ENCODE peak calls at places on chromosomes 12 and 14, in four cellular contexts. U is astrocyte of the cerebellum, T is neural progenitor cell, N is endothelial cell. I is an unnamed sample.

GRCh38 chr12:113422030-113422900 is at the start of gene SDSL:
- DNase-seq in T (peak), U (no peak), N (no peak), I (peak)

GRCh38 chr12:63816031-63816430 is 28.5 kb upstream of the SRGAP1 start:
- DNase-seq in N (no peak), T (no peak), U (no peak), I (no peak)

GRCh38 chr12:99476956-99477355 is 170.6 kb upstream of the GARIN6 start:
- DNase-seq in N (no peak), T (no peak), U (no peak), I (no peak)

GRCh38 chr14:61080591-61081010 is 99.6 kb downstream of the SLC38A6 start:
- DNase-seq in N (no peak), T (no peak), U (peak), I (peak)

GRCh38 chr14:69054030-69054429 is 74.9 kb upstream of the ACTN1 start:
- DNase-seq in N (no peak), T (no peak), U (no peak), I (no peak)

GRCh38 chr12:108381793-108382436 is 42.8 kb upstream of the CMKLR1 start:
- DNase-seq in N (peak), U (no peak), T (peak), I (no peak)

GRCh38 chr12:112126916-112127315 is 1.6 kb downstream of the TRAFD1 start:
- DNase-seq in U (no peak), T (no peak), N (no peak), I (no peak)

GRCh38 chr14:62162998-62163589 is 400.9 kb downstream of the SNAPC1 start:
- DNase-seq in U (peak), N (peak), T (peak), I (peak)

GRCh38 chr14:90968025-90968424 is 92.4 kb downstream of the RPS6KA5 start:
- DNase-seq in N (no peak), T (no peak), U (no peak), I (no peak)

GRCh38 chr12:50242751-50243191 is 40.5 kb downstream of the LIMA1 start:
- DNase-seq in U (no peak), T (no peak), N (no peak), I (no peak)

GRCh38 chr12:105831372-105831771 is 307.4 kb downstream of the NUAK1 start:
- DNase-seq in N (no peak), U (no peak), T (peak), I (no peak)

GRCh38 chr14:103073367-103073875 is 10.6 kb upstream of the LBHD2 start:
- DNase-seq in T (no peak), N (no peak), U (no peak), I (no peak)

GRCh38 chr12:8564656-8565055 is 24.0 kb upstream of the CLEC4E start:
- DNase-seq in N (no peak), T (peak), U (no peak), I (no peak)

GRCh38 chr14:49497725-49498348 is 88.3 kb downstream of the RPS29 start:
- DNase-seq in N (peak), U (peak), T (peak), I (peak)

GRCh38 chr14:57846631-57847030 is 19.3 kb downstream of the SLC35F4 start:
- DNase-seq in T (no peak), U (no peak), N (no peak), I (no peak)

GRCh38 chr14:57848786-57849185 is 17.1 kb downstream of the SLC35F4 start:
- DNase-seq in N (no peak), U (no peak), T (no peak), I (no peak)

GRCh38 chr14:57848353-57848752 is 17.5 kb downstream of the SLC35F4 start:
- DNase-seq in N (no peak), U (no peak), T (no peak), I (no peak)

GRCh38 chr14:57847096-57847495 is 18.8 kb downstream of the SLC35F4 start:
- DNase-seq in T (no peak), N (no peak), U (no peak), I (no peak)

DNA sequence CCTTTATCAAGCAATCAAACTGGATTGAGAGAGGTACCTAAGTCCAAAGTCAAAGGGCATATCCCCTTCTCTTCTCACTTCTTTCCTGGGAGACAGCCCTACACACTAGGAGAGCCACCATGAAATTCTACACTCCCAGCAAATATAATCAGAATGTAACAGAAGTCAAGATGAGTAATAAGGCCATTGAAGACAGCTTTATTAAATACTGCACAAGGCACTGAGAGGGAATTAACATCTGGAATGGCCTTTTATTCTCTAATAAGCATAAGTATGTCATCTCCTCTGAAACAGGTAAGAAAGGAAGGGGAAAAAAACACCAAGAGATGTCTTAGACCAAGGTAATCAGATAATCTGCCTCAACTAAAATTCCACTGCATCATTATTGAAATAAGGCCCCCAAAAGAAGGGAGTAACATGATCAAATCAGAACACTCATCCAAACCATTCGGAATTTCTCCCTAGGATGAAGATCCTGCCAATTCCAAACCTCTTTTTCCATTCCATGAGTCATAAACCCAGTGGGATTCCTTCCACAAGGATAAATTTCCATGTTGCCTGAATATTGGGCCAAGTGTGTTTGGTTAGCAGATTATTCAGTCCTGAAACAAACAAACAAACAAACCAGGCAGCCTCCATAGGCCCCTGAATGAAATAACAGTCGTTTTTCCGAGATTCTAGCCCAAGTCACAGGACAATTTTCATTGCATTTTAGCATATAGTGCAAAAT is 19.9 kb downstream of the SLC35F4 start:
- DNase-seq in N (no peak), T (no peak), U (peak), I (no peak)
- TF ChIP-seq CTCF in N (no peak), T (no peak), U (no peak), I (no peak)

DNA sequence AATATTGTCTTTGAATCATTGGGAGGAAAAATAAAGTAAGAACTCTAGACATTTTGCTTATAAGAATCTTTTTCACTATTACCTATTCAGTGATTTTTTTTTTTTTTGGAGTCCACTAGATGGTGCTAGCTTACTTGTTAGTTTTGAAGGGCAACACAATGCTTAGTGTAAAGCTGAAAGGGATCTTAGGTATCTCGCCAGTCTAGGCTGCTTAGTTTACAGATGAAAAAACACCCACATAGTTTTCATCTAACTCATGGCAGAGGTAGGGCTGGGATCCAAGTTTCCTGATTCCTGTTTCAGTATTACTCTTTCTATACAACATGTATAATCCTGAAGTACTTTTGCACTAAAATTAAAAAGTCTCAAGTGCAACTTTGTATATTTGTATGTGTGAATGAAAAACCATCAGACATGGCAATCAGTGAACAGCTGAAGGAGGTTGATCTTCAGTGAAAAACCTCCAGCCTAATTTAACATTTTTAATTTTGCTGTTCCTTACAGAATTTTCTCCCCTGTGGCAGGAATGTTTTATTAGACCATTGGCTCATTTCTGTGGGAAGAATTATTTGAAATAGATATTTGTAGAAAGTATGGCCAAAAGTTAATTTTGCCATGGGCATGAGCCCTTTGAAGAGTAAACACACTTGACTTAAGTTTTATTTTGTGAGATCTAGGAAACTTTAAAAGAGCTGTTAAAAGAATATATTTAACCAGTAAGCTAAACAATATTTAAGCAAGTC is 40.7 kb downstream of the LRRIQ1 start:
- DNase-seq in N (no peak), T (peak), U (peak), I (peak)
- TF ChIP-seq CTCF in N (peak), T (peak), U (peak), I (peak)

GRCh38 chr12:15014708-15015107 is 41.9 kb downstream of the PDE6H start:
- DNase-seq in T (no peak), U (no peak), N (no peak), I (no peak)

GRCh38 chr12:15013634-15014169 is 40.9 kb downstream of the PDE6H start:
- DNase-seq in N (no peak), T (no peak), U (no peak), I (no peak)

GRCh38 chr12:15015121-15015520 is 42.3 kb downstream of the PDE6H start:
- DNase-seq in N (no peak), U (no peak), T (no peak), I (no peak)

DNA sequence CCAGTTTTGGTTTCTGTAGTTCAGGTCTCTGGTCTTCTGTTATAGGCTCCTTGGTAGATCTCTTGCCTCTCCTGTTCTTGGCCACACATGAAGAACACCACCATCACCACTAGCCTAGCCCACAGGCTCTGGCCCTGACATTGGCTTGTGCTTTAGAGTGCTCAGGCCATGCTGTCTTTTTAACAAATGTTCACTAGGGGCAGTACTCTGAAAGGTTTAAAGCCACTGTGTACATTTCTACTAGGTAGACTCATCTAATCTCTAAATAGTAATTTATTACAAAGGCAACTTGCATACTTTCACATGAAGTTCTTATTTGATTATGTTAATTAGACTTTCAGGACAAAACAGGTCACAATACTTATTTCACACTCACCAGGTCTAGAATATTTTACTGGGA is 38.3 kb downstream of the PDE6H start:
- DNase-seq in T (no peak), N (no peak), U (no peak), I (no peak)
- TF ChIP-seq CTCF in T (peak), N (no peak), U (peak), I (no peak)

GRCh38 chr12:68236421-68237059 is 10.9 kb upstream of the IL26 start:
- DNase-seq in U (no peak), T (no peak), N (no peak), I (peak)
- TF ChIP-seq CTCF in U (no peak), T (no peak), N (no peak), I (no peak)

DNA sequence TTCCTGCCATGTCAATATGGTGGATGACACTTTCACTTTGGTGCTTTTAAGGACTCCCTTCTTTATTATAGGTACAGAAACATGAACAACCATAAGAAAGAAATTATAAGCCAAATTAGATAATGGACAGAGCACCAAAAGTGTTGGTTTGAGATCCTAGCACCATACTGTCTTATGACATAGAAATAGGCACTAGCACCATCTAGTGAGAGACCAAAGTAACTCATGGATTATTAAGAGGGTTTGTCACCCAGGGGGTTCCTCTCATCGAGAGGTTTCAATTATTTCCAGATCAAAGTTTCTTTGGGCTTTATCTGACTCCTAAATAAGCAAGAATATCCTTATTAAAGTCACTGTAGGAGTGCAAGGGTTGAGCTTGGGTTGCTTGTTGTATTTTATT is 153.0 kb upstream of the DIO2 start:
- DNase-seq in U (no peak), N (no peak), T (peak), I (no peak)
- TF ChIP-seq CTCF in U (peak), N (peak), T (peak), I (no peak)

GRCh38 chr14:99744873-99745224 is 48.4 kb upstream of the EML1 start:
- DNase-seq in T (no peak), U (no peak), N (no peak), I (no peak)

GRCh38 chr14:99745307-99745951 is 47.8 kb upstream of the EML1 start:
- DNase-seq in U (peak), N (no peak), T (no peak), I (no peak)

GRCh38 chr14:99742509-99743487 is 50.4 kb upstream of the EML1 start:
- DNase-seq in T (no peak), U (no peak), N (no peak), I (no peak)

GRCh38 chr14:99742074-99742473 is 51.1 kb upstream of the EML1 start:
- DNase-seq in N (no peak), T (no peak), U (no peak), I (no peak)

GRCh38 chr14:99744199-99744872 is 48.9 kb upstream of the EML1 start:
- DNase-seq in U (peak), T (peak), N (no peak), I (no peak)
- TF ChIP-seq CTCF in U (peak), T (peak), N (no peak), I (no peak)

GRCh38 chr14:43361766-43362165 is 1145.3 kb downstream of the FSCB start:
- DNase-seq in T (no peak), U (no peak), N (no peak), I (no peak)
- TF ChIP-seq CTCF in T (no peak), U (no peak), N (no peak), I (no peak)

I was measured in GM13976.